ENCODE peak calls at places on chromosome 13, in four cellular contexts. One of them, this sample, is unnamed.

GRCh38 chr13:70394149-70394548 is 285.9 kb upstream of the KLHL1 start:
- DNase-seq in GM06990: no peak
- DNase-seq in A549: no peak
- DNase-seq in neural progenitor cell: peak; percentile 3
- DNase-seq in this sample: no peak

GRCh38 chr13:21333186-21333585 is 125.9 kb downstream of the ZDHHC20 start:
- DNase-seq in neural progenitor cell: no peak
- DNase-seq in GM06990: no peak
- DNase-seq in A549: no peak
- DNase-seq in this sample: no peak

GRCh38 chr13:19927117-19927734 is 31.3 kb upstream of the ZMYM2 start:
- DNase-seq in A549: peak; percentile 34
- DNase-seq in neural progenitor cell: peak; percentile 22
- DNase-seq in GM06990: no peak
- DNase-seq in this sample: no peak

GRCh38 chr13:46893820-46894533 is 2.9 kb downstream of the HTR2A start:
- DNase-seq in neural progenitor cell: peak; percentile 90
- DNase-seq in GM06990: peak; percentile 64
- DNase-seq in A549: peak; percentile 31
- DNase-seq in this sample: no peak

GRCh38 chr13:50198508-50198907 is 183.3 kb downstream of the KCNRG start:
- DNase-seq in GM06990: no peak
- DNase-seq in neural progenitor cell: no peak
- DNase-seq in A549: no peak
- DNase-seq in this sample: no peak

GRCh38 chr13:85261757-85262346 is 537.4 kb downstream of the SLITRK6 start:
- DNase-seq in GM06990: no peak
- DNase-seq in neural progenitor cell: no peak
- DNase-seq in A549: no peak
- DNase-seq in this sample: no peak

GRCh38 chr13:41137951-41138350 is 5.3 kb upstream of the KBTBD6 start:
- DNase-seq in neural progenitor cell: no peak
- DNase-seq in A549: no peak
- DNase-seq in GM06990: no peak
- DNase-seq in this sample: peak; percentile 8

GRCh38 chr13:45337803-45338202 is 3.2 kb downstream of the TPT1 start:
- DNase-seq in A549: no peak
- DNase-seq in GM06990: no peak
- DNase-seq in neural progenitor cell: no peak
- DNase-seq in this sample: no peak

GRCh38 chr13:97310809-97311436 is 88.8 kb downstream of the MBNL2 start:
- DNase-seq in GM06990: no peak
- DNase-seq in neural progenitor cell: no peak
- DNase-seq in A549: no peak
- DNase-seq in this sample: no peak

GRCh38 chr13:99859178-99860177 is 112.1 kb downstream of the ZIC5 start:
- DNase-seq in neural progenitor cell: peak; percentile 15
- DNase-seq in GM06990: peak; percentile 22
- DNase-seq in A549: no peak
- DNase-seq in this sample: no peak

GRCh38 chr13:21164631-21165030 is 11.7 kb downstream of the SKA3 start:
- DNase-seq in GM06990: no peak
- DNase-seq in A549: no peak
- DNase-seq in neural progenitor cell: no peak
- DNase-seq in this sample: no peak